ENCODE peak calls at places on chromosomes 7 and 10, in five cellular contexts. Y is stimulated activated CD8-positive, alpha-beta memory T cell treated with anti-CD3 and anti-CD28 coated beads, Interleukin-15, amount 100 ng/mL, for 48 hours; S is AML-193; F is GOT3; Q is myocyte. X is an unnamed sample.
A peak's percentile ranks its signal among the peaks of the same experiment; 100 is the strongest.

GRCh38 chr10:77537720-77538373 is 99.8 kb downstream of the KCNMA1 start:
- DNase-seq in S (no peak), Q (no peak), Y (no peak), F (no peak), X (no peak)

GRCh38 chr10:35912615-35913170 is 270.6 kb upstream of the FZD8 start:
- DNase-seq in F (no peak), Q (no peak), Y (no peak), S (no peak), X (no peak)

GRCh38 chr7:31899356-31899927 is 170.8 kb downstream of the PDE1C start:
- DNase-seq in Y (no peak), Q (no peak), F (no peak), S (no peak), X (no peak)

GRCh38 chr10:88990528-88991160 is at the start of gene FAS:
- DNase-seq in F (peak; percentile 46), Y (peak; percentile 73), Q (peak; percentile 78), S (peak; percentile 82), X (peak; percentile 56)

GRCh38 chr10:95363303-95363912 is 72.6 kb upstream of the PDLIM1 start:
- DNase-seq in F (no peak), Y (no peak), S (peak; percentile 50), Q (peak; percentile 68), X (peak; percentile 12)

GRCh38 chr7:128885370-128886187 is 22.9 kb downstream of the ATP6V1F start:
- DNase-seq in Q (no peak), Y (no peak), F (no peak), S (no peak), X (no peak)

GRCh38 chr7:132882714-132883428 is 199.0 kb downstream of the CHCHD3 start:
- DNase-seq in Q (no peak), Y (peak; percentile 13), S (no peak), F (no peak), X (no peak)

GRCh38 chr7:27172823-27173411 is 1.2 kb downstream of the HOXA10 start:
- DNase-seq in S (no peak), Q (peak; percentile 77), F (peak; percentile 45), Y (no peak), X (peak; percentile 61)

GRCh38 chr10:60238408-60239100 is 151.1 kb downstream of the ANK3 start:
- DNase-seq in Y (no peak), Q (peak; percentile 22), F (no peak), S (no peak), X (no peak)

X was measured in T1000.